ENCODE peak calls at places on chromosomes 7 and 10, in five cellular contexts. One of them, this sample, is unnamed. For H3K4me1, the result is how much of the 10 kb centered on the place peaks cover.

GRCh38 chr10:119468542-119469324 is 73.8 kb downstream of the RGS10 start:
- DNase-seq in transverse colon: no peak
- DNase-seq in stomach: no peak
- DNase-seq in heart left ventricle: no peak
- DNase-seq in prostate gland: no peak
- DNase-seq in this sample: no peak

GRCh38 chr10:32163076-32163773 is 107.0 kb upstream of the KIF5B start:
- DNase-seq in transverse colon: no peak
- DNase-seq in stomach: no peak
- DNase-seq in heart left ventricle: no peak
- DNase-seq in prostate gland: no peak
- DNase-seq in this sample: no peak

GRCh38 chr7:137325927-137326326 is 17.6 kb downstream of the PTN start:
- DNase-seq in transverse colon: no peak
- DNase-seq in stomach: no peak
- DNase-seq in heart left ventricle: no peak
- DNase-seq in prostate gland: no peak
- DNase-seq in this sample: no peak

GRCh38 chr7:14759785-14760184 is 142.8 kb downstream of the DGKB start:
- DNase-seq in transverse colon: no peak
- DNase-seq in stomach: no peak
- DNase-seq in heart left ventricle: no peak
- DNase-seq in prostate gland: no peak
- DNase-seq in this sample: no peak

GRCh38 chr10:110357252-110357780 is 52.6 kb upstream of the SMNDC1 start:
- DNase-seq in transverse colon: peak
- DNase-seq in stomach: no peak
- DNase-seq in heart left ventricle: no peak
- DNase-seq in prostate gland: no peak
- DNase-seq in this sample: no peak

GRCh38 chr7:31192996-31193395 is 140.9 kb downstream of the ADCYAP1R1 start:
- DNase-seq in transverse colon: peak
- DNase-seq in stomach: peak
- DNase-seq in heart left ventricle: peak
- DNase-seq in prostate gland: peak
- DNase-seq in this sample: no peak

GRCh38 chr10:76251773-76252617 is 820.6 kb downstream of the LRMDA start:
- DNase-seq in transverse colon: peak
- DNase-seq in stomach: no peak
- DNase-seq in heart left ventricle: no peak
- DNase-seq in prostate gland: peak
- DNase-seq in this sample: peak

GRCh38 chr10:4270116-4270515 is 485.1 kb upstream of the KLF6 start:
- DNase-seq in transverse colon: no peak
- DNase-seq in stomach: no peak
- DNase-seq in heart left ventricle: no peak
- DNase-seq in prostate gland: no peak
- DNase-seq in this sample: no peak

GRCh38 chr7:150435047-150435389 is 15.4 kb upstream of the GIMAP8 start:
- DNase-seq in transverse colon: no peak
- DNase-seq in stomach: no peak
- DNase-seq in heart left ventricle: no peak
- DNase-seq in prostate gland: no peak
- DNase-seq in this sample: no peak

GRCh38 chr10:79431891-79432831 is 13.3 kb downstream of the ZCCHC24 start:
- DNase-seq in transverse colon: no peak
- DNase-seq in stomach: no peak
- DNase-seq in heart left ventricle: peak
- DNase-seq in prostate gland: no peak
- DNase-seq in this sample: peak

GRCh38 chr10:6612371-6612770 is 32.3 kb upstream of the PRKCQ start:
- DNase-seq in transverse colon: no peak
- DNase-seq in stomach: no peak
- DNase-seq in heart left ventricle: no peak
- DNase-seq in prostate gland: no peak
- DNase-seq in this sample: no peak

GRCh38 chr10:99852481-99853213 is 70.2 kb downstream of the ABCC2 start:
- DNase-seq in transverse colon: no peak
- DNase-seq in stomach: no peak
- DNase-seq in heart left ventricle: no peak
- DNase-seq in prostate gland: no peak
- DNase-seq in this sample: no peak

GRCh38 chr10:97714401-97715258 is 1.1 kb downstream of the MARVELD1 start:
- DNase-seq in transverse colon: peak
- DNase-seq in stomach: peak
- DNase-seq in heart left ventricle: peak
- DNase-seq in prostate gland: peak
- DNase-seq in this sample: peak
- H3K4me1 ChIP-seq in transverse colon: half or more
- H3K4me1 ChIP-seq in stomach: under half
- H3K4me1 ChIP-seq in heart left ventricle: half or more
- H3K4me1 ChIP-seq in prostate gland: under half
- H3K4me1 ChIP-seq in this sample: under half

GRCh38 chr10:44995914-44996633 is 4.6 kb upstream of the ZNF22 start:
- DNase-seq in transverse colon: no peak
- DNase-seq in stomach: peak
- DNase-seq in heart left ventricle: peak
- DNase-seq in prostate gland: no peak
- DNase-seq in this sample: peak
- TF ChIP-seq POLR2A in transverse colon: peak
- TF ChIP-seq POLR2A in stomach: no peak
- TF ChIP-seq POLR2A in heart left ventricle: no peak
- TF ChIP-seq POLR2A in prostate gland: no peak
- TF ChIP-seq POLR2A in this sample: no peak

DNA sequence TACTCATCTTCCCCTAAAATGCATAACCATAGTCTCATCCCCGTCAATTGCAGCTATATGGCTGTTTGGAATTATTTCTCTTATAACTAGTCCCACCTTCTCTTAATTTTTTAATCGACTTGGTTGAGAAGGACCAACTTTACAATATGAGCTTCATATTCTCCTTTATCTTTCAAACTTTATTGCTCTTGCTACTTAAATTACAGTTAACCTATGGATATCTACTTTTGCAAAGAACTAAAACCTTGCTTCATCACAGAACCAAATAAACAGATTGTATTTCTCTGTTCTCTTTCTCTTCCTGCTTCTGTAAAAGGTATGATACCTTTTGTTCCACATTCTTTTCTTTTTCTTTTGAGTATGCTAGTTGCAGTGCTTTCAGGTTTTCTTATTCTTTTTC is 6.1 kb downstream of the CREM start:
- DNase-seq in transverse colon: no peak
- DNase-seq in stomach: no peak
- DNase-seq in heart left ventricle: no peak
- DNase-seq in prostate gland: no peak
- DNase-seq in this sample: no peak
- H3K4me3 ChIP-seq in transverse colon: no peak
- H3K4me3 ChIP-seq in stomach: no peak
- H3K4me3 ChIP-seq in heart left ventricle: no peak
- H3K4me3 ChIP-seq in prostate gland: no peak
- H3K4me3 ChIP-seq in this sample: no peak

GRCh38 chr7:44046321-44047061 is 2.0 kb downstream of the DBNL start:
- DNase-seq in transverse colon: no peak
- DNase-seq in stomach: no peak
- DNase-seq in heart left ventricle: no peak
- DNase-seq in prostate gland: no peak
- DNase-seq in this sample: peak
- H3K4me1 ChIP-seq in transverse colon: under half
- H3K4me1 ChIP-seq in stomach: half or more
- H3K4me1 ChIP-seq in heart left ventricle: half or more
- H3K4me1 ChIP-seq in prostate gland: under half
- H3K4me1 ChIP-seq in this sample: under half

DNA sequence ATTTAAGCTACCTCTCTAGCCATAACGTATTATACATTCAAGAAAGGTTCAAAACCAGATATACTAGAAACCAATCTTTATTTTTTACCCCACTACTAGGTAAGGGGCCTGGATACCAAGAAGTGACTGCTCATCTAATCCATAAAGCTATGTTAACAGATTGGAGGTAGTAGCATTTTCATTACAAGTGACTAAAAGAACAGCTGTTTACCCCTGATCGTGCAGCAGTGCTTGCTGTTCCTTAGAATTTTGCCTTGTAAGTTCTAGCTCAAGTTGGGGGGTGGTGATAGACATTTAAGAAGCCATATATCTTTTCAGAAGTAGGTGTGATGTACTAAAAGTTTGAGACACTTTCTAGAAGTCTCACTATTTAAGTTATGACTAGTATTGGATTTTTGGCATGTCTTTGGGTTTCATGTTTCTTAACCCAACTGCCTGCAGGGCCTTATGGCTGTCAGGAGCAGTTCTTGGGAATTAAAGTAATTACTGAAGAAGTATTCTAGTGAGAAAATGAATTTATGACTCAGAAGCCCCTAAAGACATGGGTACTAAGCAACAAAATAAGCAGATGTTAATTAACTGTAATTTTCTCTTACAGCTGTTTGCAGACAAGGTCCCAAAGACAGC is 2.3 kb downstream of the PPIA start:
- DNase-seq in transverse colon: no peak
- DNase-seq in stomach: no peak
- DNase-seq in heart left ventricle: no peak
- DNase-seq in prostate gland: no peak
- DNase-seq in this sample: no peak
- TF ChIP-seq POLR2A in transverse colon: no peak
- TF ChIP-seq POLR2A in stomach: no peak
- TF ChIP-seq POLR2A in heart left ventricle: no peak
- TF ChIP-seq POLR2A in prostate gland: no peak
- TF ChIP-seq POLR2A in this sample: no peak

GRCh38 chr10:133357293-133358151 is at the start of gene FUOM:
- DNase-seq in transverse colon: peak
- DNase-seq in stomach: no peak
- DNase-seq in heart left ventricle: peak
- DNase-seq in prostate gland: no peak
- DNase-seq in this sample: no peak
- H3K4me3 ChIP-seq in transverse colon: peak
- H3K4me3 ChIP-seq in stomach: peak
- H3K4me3 ChIP-seq in heart left ventricle: peak
- H3K4me3 ChIP-seq in prostate gland: peak
- H3K4me3 ChIP-seq in this sample: peak

GRCh38 chr7:29243777-29244655 is 49.4 kb downstream of the CHN2 start:
- DNase-seq in transverse colon: no peak
- DNase-seq in stomach: no peak
- DNase-seq in heart left ventricle: no peak
- DNase-seq in prostate gland: no peak
- DNase-seq in this sample: no peak
- H3K4me1 ChIP-seq in transverse colon: under half
- H3K4me1 ChIP-seq in stomach: under half
- H3K4me1 ChIP-seq in heart left ventricle: under half
- H3K4me1 ChIP-seq in prostate gland: under half
- H3K4me1 ChIP-seq in this sample: under half

This sample was measured in sigmoid colon.